ENCODE peak calls at places on chromosomes 11 and 22, in four cellular contexts. Q is K562, L is H1, T is HepG2. J is an unnamed sample.

GRCh38 chr22:37769056-37769455 is 38.7 kb upstream of the GCAT start:
- DNase-seq in Q (no peak), T (no peak), L (no peak), J (no peak)

GRCh38 chr11:20041499-20041898 is 118.8 kb downstream of the DBX1 start:
- DNase-seq in Q (no peak), T (no peak), L (no peak), J (peak; percentile 31)

GRCh38 chr11:107929611-107930200 is 1.5 kb downstream of the RAB39A start:
- DNase-seq in Q (no peak), L (peak; percentile 38), T (no peak), J (no peak)

GRCh38 chr22:46734830-46735453 is 3.1 kb downstream of the CERK start:
- DNase-seq in L (no peak), Q (no peak), T (no peak), J (no peak)

GRCh38 chr11:117600976-117601708 is 195.9 kb downstream of the DSCAML1 start:
- DNase-seq in Q (no peak), T (no peak), L (no peak), J (no peak)

GRCh38 chr22:18044548-18045271 is 20.3 kb upstream of the MICAL3 start:
- DNase-seq in L (no peak), T (peak; percentile 94), Q (no peak), J (no peak)

GRCh38 chr11:93541884-93542752 is 1.1 kb downstream of the SMCO4 start:
- DNase-seq in L (no peak), T (peak; percentile 62), Q (peak; percentile 76), J (peak; percentile 38)

GRCh38 chr11:131691558-131692041 is 321.2 kb downstream of the NTM start:
- DNase-seq in Q (peak; percentile 71), L (peak; percentile 94), T (no peak), J (no peak)

GRCh38 chr11:126992065-126992803 is 8.3 kb downstream of the KIRREL3 start:
- DNase-seq in T (no peak), Q (no peak), L (no peak), J (peak; percentile 86)

GRCh38 chr11:118766035-118766434 is 24.9 kb downstream of the DDX6 start:
- DNase-seq in T (no peak), Q (no peak), L (no peak), J (no peak)

GRCh38 chr11:70825893-70826540 is 426.4 kb downstream of the SHANK2 start:
- DNase-seq in L (no peak), Q (no peak), T (no peak), J (no peak)

GRCh38 chr11:35617316-35617686 is 959 bp upstream of the FJX1 start:
- DNase-seq in L (no peak), T (no peak), Q (no peak), J (no peak)

GRCh38 chr11:35617687-35618496 is at the start of gene FJX1:
- DNase-seq in Q (peak; percentile 78), T (peak; percentile 17), L (peak; percentile 86), J (peak; percentile 81)

GRCh38 chr11:35614949-35615569 is 3.2 kb upstream of the FJX1 start:
- DNase-seq in Q (no peak), T (no peak), L (no peak), J (no peak)

GRCh38 chr11:35618497-35619029 is 303 bp downstream of the FJX1 start:
- DNase-seq in T (no peak), L (no peak), Q (peak; percentile 45), J (no peak)

DNA sequence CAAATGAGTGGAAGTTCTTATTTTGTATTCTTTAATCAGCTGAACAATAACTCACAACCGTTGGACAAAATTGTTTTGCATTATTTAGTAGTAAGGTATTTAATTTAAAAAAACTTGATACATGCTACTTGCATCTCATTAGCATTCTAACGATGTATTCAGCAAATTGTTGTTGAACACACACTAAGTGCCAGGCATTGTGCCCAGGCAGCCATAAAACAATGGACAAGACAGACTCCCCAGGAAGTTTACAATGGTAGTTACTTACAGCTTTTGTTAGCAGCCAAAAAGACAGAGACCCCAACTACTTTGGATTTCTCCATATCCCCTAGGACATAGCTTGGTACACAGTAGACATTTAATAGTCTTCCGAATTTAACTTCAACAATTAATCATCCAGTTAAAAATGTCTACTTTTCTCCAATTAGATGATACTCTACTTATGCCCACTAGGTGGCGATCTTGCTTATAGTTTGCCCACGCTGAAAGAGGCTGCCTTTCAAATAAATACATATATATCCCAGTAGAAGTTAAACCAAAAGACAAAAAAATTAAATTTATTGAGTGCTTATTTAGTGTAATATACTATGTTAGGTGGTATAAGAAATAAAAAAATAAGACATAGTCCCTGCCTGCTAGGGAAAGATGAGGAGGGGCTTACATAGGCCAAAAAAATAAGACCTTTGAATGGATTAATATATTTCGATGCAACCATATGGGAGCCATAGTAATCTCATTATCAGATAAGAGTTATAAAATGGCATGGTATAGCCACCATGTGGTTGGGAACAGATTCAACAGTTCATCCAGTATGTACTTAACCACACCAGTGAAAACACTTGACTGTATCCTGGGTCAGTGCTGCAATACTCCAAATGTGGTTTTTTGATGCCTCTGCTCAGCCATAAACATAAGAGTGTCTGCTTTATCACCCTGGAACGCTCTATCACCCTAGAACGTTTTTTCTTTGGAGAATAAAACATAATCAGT is 2.1 kb upstream of the FJX1 start:
- DNase-seq in T (peak; percentile 27), L (no peak), Q (peak; percentile 62), J (peak; percentile 64)
- TF ChIP-seq RAD21 in T (peak; percentile 26), L (peak; percentile 70), Q (peak; percentile 90), J (peak; percentile 91)

DNA sequence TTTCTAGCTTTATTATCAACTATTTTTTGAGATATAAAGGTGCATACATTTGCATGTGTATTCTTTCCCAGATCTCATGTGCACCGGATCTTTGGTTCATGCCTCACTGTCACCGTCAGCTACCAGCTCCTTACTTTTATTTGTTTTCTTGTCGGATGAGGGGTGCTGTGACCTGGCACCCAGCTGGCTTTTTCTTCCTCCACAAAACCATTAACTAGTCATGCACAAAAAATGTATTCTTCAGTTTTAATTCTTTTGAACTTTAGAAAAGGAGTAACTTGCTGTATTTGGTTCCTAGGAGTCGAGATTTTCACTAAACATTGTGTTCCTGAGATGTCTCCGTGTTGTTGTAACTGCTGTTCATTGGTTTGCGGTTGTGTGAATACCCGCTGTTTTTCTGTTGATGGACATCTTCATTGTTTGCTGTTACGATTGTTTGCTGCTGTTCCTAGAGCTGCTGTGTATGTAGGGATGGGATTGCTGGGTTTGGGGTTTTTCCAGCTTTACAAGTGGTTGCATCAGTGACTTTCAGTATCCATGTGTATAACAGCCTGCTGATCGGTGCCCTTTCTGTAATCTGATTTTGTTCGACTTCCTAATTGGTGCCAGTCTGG is 39.4 kb downstream of the MOV10L1 start:
- DNase-seq in T (no peak), L (no peak), Q (no peak), J (no peak)
- TF ChIP-seq RNF2 in T (no peak), L (no peak), Q (no peak), J (no peak)

GRCh38 chr11:121539000-121539399 is 86.2 kb upstream of the SORL1-AS1 start:
- DNase-seq in T (no peak), Q (no peak), L (no peak), J (no peak)
- TF ChIP-seq RAD21 in T (no peak), Q (no peak), L (no peak), J (no peak)

GRCh38 chr11:47056261-47056915 is 119.8 kb downstream of the CSTPP1 start:
- DNase-seq in T (no peak), L (no peak), Q (peak; percentile 75), J (no peak)
- TF ChIP-seq RNF2 in T (no peak), L (no peak), Q (peak; percentile 29), J (no peak)